ENCODE peak calls at places on chromosomes 16 and 17, in four cellular contexts. D is stimulated activated CD8-positive, alpha-beta memory T cell treated with anti-CD3 and anti-CD28 coated beads, Interleukin-15, amount 100 ng/mL, for 1 hour; P is IMR-90; S is iris pigment epithelial cell. N is an unnamed sample.

GRCh38 chr17:78415821-78416301 is 37.4 kb downstream of the PGS1 start:
- DNase-seq in D (no peak), P (peak), S (no peak), N (no peak)

GRCh38 chr17:76709077-76709950 is 1.5 kb downstream of the MXRA7 start:
- DNase-seq in D (no peak), P (peak), S (peak), N (peak)

GRCh38 chr16:79573881-79574280 is 26.7 kb downstream of the MAF start:
- DNase-seq in D (no peak), P (no peak), S (no peak), N (no peak)

GRCh38 chr16:89805136-89805905 is 11.1 kb downstream of the FANCA start:
- DNase-seq in D (no peak), P (peak), S (peak), N (peak)

GRCh38 chr17:49359990-49360795 is 1.9 kb downstream of the ZNF652 start:
- DNase-seq in D (no peak), P (no peak), S (no peak), N (no peak)

GRCh38 chr17:76868669-76869208 is 535 bp downstream of the MGAT5B start:
- DNase-seq in D (no peak), P (no peak), S (no peak), N (no peak)

GRCh38 chr17:21301593-21302550 is 17.4 kb downstream of the MAP2K3 start:
- DNase-seq in D (no peak), P (no peak), S (no peak), N (no peak)

GRCh38 chr17:49676276-49676868 is 1.5 kb downstream of the SPOP start:
- DNase-seq in D (no peak), P (peak), S (peak), N (peak)

GRCh38 chr17:2624292-2624731 is 30.9 kb downstream of the PAFAH1B1 start:
- DNase-seq in D (no peak), P (no peak), S (peak), N (no peak)

GRCh38 chr16:86362155-86362849 is 148.0 kb upstream of the FOXF1 start:
- DNase-seq in D (no peak), P (no peak), S (no peak), N (no peak)

GRCh38 chr16:543301-544164 is 16.0 kb downstream of the CAPN15 start:
- DNase-seq in D (no peak), P (no peak), S (no peak), N (no peak)

GRCh38 chr17:32518856-32519768 is 32.3 kb downstream of the CDK5R1 start:
- DNase-seq in D (no peak), P (no peak), S (peak), N (peak)

N was measured in astrocyte of the spinal cord.